ENCODE peak calls at places on chromosomes 6 and 20, in seven cellular contexts. W, F, P, R, Z, O and X are unnamed samples.

GRCh38 chr6:52063584-52064400 is 23.6 kb downstream of the PKHD1 start:
- DNase-seq in Z (peak), F (peak), P (peak), W (peak), O (no peak), R (peak), X (peak)

GRCh38 chr20:45969712-45970634 is 2.0 kb downstream of the ZNF335 start:
- DNase-seq in R (no peak), W (peak), O (peak), P (peak), F (no peak), Z (no peak), X (peak)

GRCh38 chr6:134372603-134373281 is 54.8 kb upstream of the SGK1 start:
- DNase-seq in Z (no peak), F (no peak), R (no peak), O (no peak), P (no peak), W (no peak), X (peak)

GRCh38 chr20:36400901-36401300 is 94.8 kb downstream of the DLGAP4 start:
- DNase-seq in O (no peak), W (peak), Z (no peak), P (no peak), F (no peak), R (no peak), X (no peak)

GRCh38 chr20:57076951-57077350 is 189.5 kb downstream of the BMP7 start:
- DNase-seq in O (no peak), F (no peak), W (no peak), R (no peak), P (no peak), Z (no peak), X (no peak)

GRCh38 chr20:45704969-45705637 is at the start of gene WFDC10B:
- DNase-seq in R (no peak), F (no peak), Z (no peak), P (no peak), W (no peak), O (peak), X (peak)

GRCh38 chr6:331622-332521 is 39.6 kb downstream of the DUSP22 start:
- DNase-seq in R (no peak), O (no peak), W (no peak), F (no peak), Z (no peak), P (no peak), X (no peak)

GRCh38 chr6:9233226-9233625 is 797.9 kb upstream of the SLC35B3 start:
- DNase-seq in O (no peak), W (no peak), Z (no peak), F (no peak), P (no peak), R (no peak), X (no peak)

GRCh38 chr6:43838276-43839036 is 68.4 kb downstream of the VEGFA start:
- DNase-seq in R (no peak), O (peak), F (peak), Z (peak), P (no peak), W (peak), X (peak)

GRCh38 chr6:40563111-40563510 is 24.1 kb downstream of the LRFN2 start:
- DNase-seq in P (no peak), W (peak), R (no peak), F (no peak), Z (no peak), O (no peak), X (no peak)

GRCh38 chr20:60236613-60237012 is 278.4 kb downstream of the CDH26 start:
- DNase-seq in F (no peak), Z (no peak), O (no peak), P (no peak), W (no peak), R (no peak), X (no peak)

GRCh38 chr20:38855356-38855755 is 49.9 kb downstream of the PPP1R16B start:
- DNase-seq in W (no peak), Z (no peak), P (no peak), F (no peak), O (no peak), R (no peak), X (no peak)

GRCh38 chr20:1266167-1266973 is at the start of gene SNPH:
- DNase-seq in R (peak), W (peak), F (peak), P (peak), O (no peak), Z (peak), X (peak)